ENCODE peak calls at places on chromosomes 7 and 10, in four cellular contexts. Y, R, A and K are unnamed samples.

GRCh38 chr7:96979551-96980276 is 25.6 kb upstream of the DLX6 start:
- DNase-seq in Y (no peak), R (no peak), A (no peak), K (no peak)

GRCh38 chr7:37074370-37074769 is 350.1 kb upstream of the AOAH start:
- DNase-seq in Y (peak; percentile 99), R (no peak), A (no peak), K (no peak)

GRCh38 chr10:78944658-78945333 is 124.0 kb upstream of the ZMIZ1 start:
- DNase-seq in Y (no peak), R (no peak), A (no peak), K (no peak)

GRCh38 chr7:110573862-110574528 is 516.9 kb upstream of the LRRN3 start:
- DNase-seq in Y (peak; percentile 10), R (no peak), A (no peak), K (no peak)

GRCh38 chr7:151954866-151955820 is 1.1 kb upstream of the GALNTL5 start:
- DNase-seq in Y (no peak), R (no peak), A (no peak), K (no peak)

GRCh38 chr7:2172311-2173183 is 60.2 kb downstream of the MAD1L1 start:
- DNase-seq in Y (peak; percentile 76), R (no peak), A (no peak), K (no peak)

GRCh38 chr10:131735577-131735976 is 165.2 kb upstream of the PPP2R2D start:
- DNase-seq in Y (no peak), R (no peak), A (no peak), K (no peak)

GRCh38 chr7:70595741-70596574 is 536.0 kb upstream of the GALNT17 start:
- DNase-seq in Y (no peak), R (no peak), A (no peak), K (peak; percentile 29)

GRCh38 chr7:99224263-99224947 is 16.5 kb upstream of the KPNA7 start:
- DNase-seq in Y (peak; percentile 54), R (peak; percentile 1), A (peak; percentile 66), K (no peak)

GRCh38 chr10:73887038-73888015 is 13.0 kb upstream of the CAMK2G start:
- DNase-seq in Y (no peak), R (no peak), A (no peak), K (no peak)

GRCh38 chr10:86653379-86653778 is 968 bp upstream of the OPN4 start:
- DNase-seq in Y (no peak), R (no peak), A (no peak), K (no peak)

GRCh38 chr7:139075031-139075652 is 34.4 kb downstream of the ZC3HAV1 start:
- DNase-seq in Y (peak; percentile 68), R (peak; percentile 45), A (peak; percentile 76), K (peak; percentile 53)

GRCh38 chr10:103733002-103733419 is 122.4 kb downstream of the SH3PXD2A start:
- DNase-seq in Y (no peak), R (no peak), A (no peak), K (no peak)

GRCh38 chr10:132176647-132177046 is 10.1 kb upstream of the DPYSL4 start:
- DNase-seq in Y (no peak), R (no peak), A (no peak), K (no peak)

GRCh38 chr10:99630439-99630838 is 10.2 kb upstream of the SLC25A28 start:
- DNase-seq in Y (peak; percentile 55), R (no peak), A (no peak), K (no peak)

GRCh38 chr7:94288091-94288490 is 106.6 kb upstream of the COL1A2 start:
- DNase-seq in Y (no peak), R (no peak), A (no peak), K (no peak)

GRCh38 chr10:78465456-78465855 is 431.8 kb downstream of the RPS24 start:
- DNase-seq in Y (no peak), R (no peak), A (no peak), K (no peak)

GRCh38 chr10:70679498-70679897 is 7.2 kb downstream of the ADAMTS14 start:
- DNase-seq in Y (no peak), R (no peak), A (no peak), K (no peak)

GRCh38 chr7:96337519-96337918 is 15.6 kb upstream of the SLC25A13 start:
- DNase-seq in Y (no peak), R (no peak), A (no peak), K (no peak)

DNA sequence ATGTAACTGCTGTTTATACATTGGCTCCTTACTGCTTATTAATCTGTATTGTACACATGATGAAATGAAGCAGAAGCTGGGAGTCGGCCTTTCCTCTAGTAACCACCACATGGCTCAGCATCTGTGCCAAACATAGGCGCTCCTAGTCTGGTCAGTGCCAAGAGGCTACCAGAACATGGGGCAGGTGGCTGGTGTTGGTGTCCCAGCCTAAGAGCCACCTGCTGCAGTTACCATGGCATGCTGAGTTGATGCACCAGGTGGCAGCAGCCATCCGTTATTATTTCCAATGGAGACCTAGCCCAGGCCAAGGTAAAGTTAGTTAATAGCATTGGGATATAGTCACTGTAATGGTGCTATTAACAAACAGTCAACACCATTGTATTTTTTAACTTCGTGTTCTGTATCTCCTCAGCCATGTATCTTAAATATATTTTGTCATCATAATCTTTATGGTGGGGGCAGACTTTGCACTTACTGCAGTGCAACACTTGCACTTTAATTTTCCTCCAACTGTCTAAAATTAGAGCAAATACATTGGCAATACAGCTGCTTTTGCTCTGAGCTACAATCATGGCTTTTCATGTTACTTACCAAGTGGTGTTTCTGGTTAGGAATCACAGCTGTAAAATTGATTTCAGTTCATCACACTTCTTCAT is 33.1 kb downstream of the HBP1 start:
- DNase-seq in Y (peak; percentile 27), R (no peak), A (peak; percentile 59), K (peak; percentile 57)
- TF ChIP-seq TCF7 in Y (no peak), R (no peak), A (no peak), K (no peak)

DNA sequence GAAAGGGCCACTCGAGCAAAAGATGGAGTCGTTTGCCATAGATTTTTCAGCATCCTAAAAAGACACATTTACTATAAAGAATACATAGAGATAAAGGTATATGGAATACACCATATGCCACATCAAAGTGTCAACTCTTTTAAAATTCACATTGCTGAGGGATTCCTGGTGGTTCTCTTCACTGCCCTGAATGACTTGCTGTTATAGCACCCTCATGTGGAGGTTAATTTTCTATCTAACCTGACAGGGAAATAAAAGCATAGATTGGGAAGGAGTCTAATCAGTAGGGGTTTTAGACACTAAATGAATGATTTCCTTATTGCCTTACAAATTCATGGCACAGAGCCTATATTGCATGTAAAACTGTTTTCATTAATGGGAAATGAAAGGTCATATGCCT is 25.9 kb downstream of the DNAH11 start:
- DNase-seq in Y (peak; percentile 2), R (no peak), A (no peak), K (no peak)
- TF ChIP-seq TCF7 in Y (no peak), R (no peak), A (no peak), K (no peak)

DNA sequence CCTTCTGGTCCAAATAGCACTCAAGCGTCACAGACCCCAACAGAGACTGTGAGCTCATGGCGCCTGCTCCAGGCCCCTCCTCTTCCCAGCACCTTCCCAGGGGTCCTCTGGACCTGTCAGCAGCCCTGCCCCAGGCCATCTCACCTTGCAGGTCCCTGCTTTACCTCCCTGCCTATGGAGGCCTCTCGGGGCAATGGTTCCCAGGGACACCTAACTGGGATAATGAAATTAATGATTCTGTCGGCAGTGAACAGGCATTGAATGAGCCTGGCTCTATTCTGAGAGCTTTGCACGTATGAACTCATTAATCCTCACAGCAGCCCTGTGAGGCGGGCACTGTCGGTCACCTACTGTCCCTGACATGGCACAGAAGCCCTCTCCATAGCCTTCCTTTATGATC is 22.9 kb downstream of the ADCYAP1R1 start:
- DNase-seq in Y (no peak), R (no peak), A (no peak), K (no peak)
- TF ChIP-seq TCF7 in Y (no peak), R (no peak), A (no peak), K (no peak)

GRCh38 chr10:75407296-75407715 is 5.7 kb upstream of the ZNF503 start:
- DNase-seq in Y (no peak), R (no peak), A (no peak), K (peak; percentile 54)

GRCh38 chr10:75408911-75409885 is 7.6 kb upstream of the ZNF503 start:
- DNase-seq in Y (no peak), R (no peak), A (peak; percentile 99), K (peak; percentile 75)

GRCh38 chr10:75406158-75407065 is 4.8 kb upstream of the ZNF503 start:
- DNase-seq in Y (no peak), R (no peak), A (no peak), K (no peak)

GRCh38 chr10:75408512-75408881 is 6.9 kb upstream of the ZNF503 start:
- DNase-seq in Y (no peak), R (no peak), A (peak; percentile 50), K (peak; percentile 26)

GRCh38 chr10:75407716-75408511 is 6.3 kb upstream of the ZNF503 start:
- DNase-seq in Y (no peak), R (no peak), A (peak; percentile 65), K (peak; percentile 55)
- TF ChIP-seq TCF7 in Y (no peak), R (no peak), A (no peak), K (no peak)

GRCh38 chr7:16189026-16189715 is 232.2 kb downstream of the CRPPA start:
- DNase-seq in Y (no peak), R (no peak), A (no peak), K (no peak)
- TF ChIP-seq TCF7 in Y (no peak), R (no peak), A (no peak), K (no peak)

GRCh38 chr7:28360739-28361138 is 51.6 kb upstream of the CREB5 start:
- DNase-seq in Y (no peak), R (no peak), A (no peak), K (no peak)

GRCh38 chr7:28358423-28358868 is 53.9 kb upstream of the CREB5 start:
- DNase-seq in Y (no peak), R (no peak), A (no peak), K (no peak)

GRCh38 chr7:28364082-28364481 is 48.2 kb upstream of the CREB5 start:
- DNase-seq in Y (no peak), R (no peak), A (peak; percentile 19), K (no peak)

GRCh38 chr7:28362812-28363211 is 49.5 kb upstream of the CREB5 start:
- DNase-seq in Y (no peak), R (no peak), A (no peak), K (no peak)
- TF ChIP-seq TCF7 in Y (no peak), R (no peak), A (no peak), K (no peak)

DNA sequence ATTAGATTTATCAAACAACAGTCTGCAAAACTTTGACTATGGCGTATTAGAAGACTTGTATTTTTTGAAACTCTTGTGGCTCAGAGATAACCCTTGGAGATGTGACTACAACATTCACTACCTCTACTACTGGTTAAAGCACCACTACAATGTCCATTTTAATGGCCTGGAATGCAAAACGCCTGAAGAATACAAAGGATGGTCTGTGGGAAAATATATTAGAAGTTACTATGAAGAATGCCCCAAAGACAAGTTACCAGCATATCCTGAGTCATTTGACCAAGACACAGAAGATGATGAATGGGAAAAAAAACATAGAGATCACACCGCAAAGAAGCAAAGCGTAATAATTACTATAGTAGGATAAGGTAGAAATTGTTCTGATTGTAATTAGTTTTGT is 31.4 kb downstream of the LRRC17 start:
- DNase-seq in Y (no peak), R (no peak), A (no peak), K (no peak)
- TF ChIP-seq TCF7 in Y (no peak), R (no peak), A (no peak), K (no peak)

GRCh38 chr7:134619627-134620331 is 26.9 kb upstream of the BPGM start:
- DNase-seq in Y (no peak), R (no peak), A (no peak), K (no peak)
- TF ChIP-seq TCF7 in Y (no peak), R (no peak), A (no peak), K (no peak)

GRCh38 chr7:32204361-32205018 is 134.3 kb upstream of the PDE1C start:
- DNase-seq in Y (peak; percentile 65), R (peak; percentile 5), A (no peak), K (peak; percentile 65)
- TF ChIP-seq TCF7 in Y (no peak), R (no peak), A (no peak), K (no peak)